ENCODE peak calls at places on chromosomes 16 and 17, in four cellular contexts. F is K562, W is GM12878, G is HepG2. X is an unnamed sample.

GRCh38 chr17:13002761-13003453 is 14.9 kb downstream of the ELAC2 start:
- DNase-seq in W (no peak), F (peak; percentile 63), G (peak; percentile 59), X (peak; percentile 74)

GRCh38 chr17:28580925-28581324 is 4.2 kb upstream of the ALDOC start:
- DNase-seq in F (no peak), G (no peak), W (no peak), X (no peak)

GRCh38 chr17:57853695-57854094 is 3.9 kb upstream of the MRPS23 start:
- DNase-seq in G (no peak), F (no peak), W (no peak), X (no peak)

GRCh38 chr16:86252596-86252995 is 257.7 kb upstream of the FOXF1 start:
- DNase-seq in F (peak; percentile 62), W (no peak), G (no peak), X (peak; percentile 35)

GRCh38 chr17:61405686-61406542 is 6.3 kb downstream of the TBX2 start:
- DNase-seq in G (no peak), W (no peak), F (no peak), X (no peak)

GRCh38 chr16:80671281-80671849 is 130.6 kb downstream of the DYNLRB2 start:
- DNase-seq in W (peak; percentile 12), F (no peak), G (no peak), X (no peak)

GRCh38 chr16:51155199-51155607 is 4.1 kb upstream of the SALL1 start:
- DNase-seq in G (no peak), F (no peak), W (no peak), X (no peak)

GRCh38 chr16:727291-727977 is 528 bp downstream of the HAGHL start:
- DNase-seq in W (no peak), F (peak; percentile 65), G (no peak), X (no peak)

GRCh38 chr16:25988089-25988488 is 296.3 kb downstream of the HS3ST4 start:
- DNase-seq in F (no peak), W (no peak), G (no peak), X (no peak)

GRCh38 chr16:80463303-80463702 is 77.5 kb upstream of the DYNLRB2 start:
- DNase-seq in G (no peak), W (no peak), F (no peak), X (no peak)

GRCh38 chr17:7438050-7438614 is 1.2 kb upstream of the FGF11 start:
- DNase-seq in W (no peak), F (peak; percentile 74), G (no peak), X (no peak)

GRCh38 chr16:54602666-54603065 is 316.1 kb upstream of the IRX3 start:
- DNase-seq in F (no peak), G (no peak), W (no peak), X (no peak)

GRCh38 chr16:2962334-2963073 is 1.6 kb upstream of the KREMEN2 start:
- DNase-seq in G (no peak), W (no peak), F (no peak), X (no peak)

GRCh38 chr16:1991135-1991551 is 1.4 kb downstream of the SYNGR3 start:
- DNase-seq in G (no peak), W (peak; percentile 71), F (no peak), X (no peak)

GRCh38 chr16:8376430-8376829 is 213.9 kb downstream of the TMEM114 start:
- DNase-seq in G (no peak), W (no peak), F (no peak), X (no peak)

GRCh38 chr16:68244903-68245853 is at the start of gene PLA2G15:
- DNase-seq in W (no peak), G (peak; percentile 87), F (peak; percentile 96), X (peak; percentile 95)
- TF ChIP-seq POLR2A in W (peak; percentile 87), G (no peak), F (peak; percentile 65), X (peak; percentile 55)

GRCh38 chr17:75433223-75433622 is 23.2 kb upstream of the TMEM94 start:
- DNase-seq in G (no peak), W (no peak), F (peak; percentile 54), X (no peak)

GRCh38 chr17:75428775-75429469 is 23.4 kb upstream of the GRB2 start:
- DNase-seq in G (peak; percentile 67), W (no peak), F (no peak), X (peak; percentile 87)

DNA sequence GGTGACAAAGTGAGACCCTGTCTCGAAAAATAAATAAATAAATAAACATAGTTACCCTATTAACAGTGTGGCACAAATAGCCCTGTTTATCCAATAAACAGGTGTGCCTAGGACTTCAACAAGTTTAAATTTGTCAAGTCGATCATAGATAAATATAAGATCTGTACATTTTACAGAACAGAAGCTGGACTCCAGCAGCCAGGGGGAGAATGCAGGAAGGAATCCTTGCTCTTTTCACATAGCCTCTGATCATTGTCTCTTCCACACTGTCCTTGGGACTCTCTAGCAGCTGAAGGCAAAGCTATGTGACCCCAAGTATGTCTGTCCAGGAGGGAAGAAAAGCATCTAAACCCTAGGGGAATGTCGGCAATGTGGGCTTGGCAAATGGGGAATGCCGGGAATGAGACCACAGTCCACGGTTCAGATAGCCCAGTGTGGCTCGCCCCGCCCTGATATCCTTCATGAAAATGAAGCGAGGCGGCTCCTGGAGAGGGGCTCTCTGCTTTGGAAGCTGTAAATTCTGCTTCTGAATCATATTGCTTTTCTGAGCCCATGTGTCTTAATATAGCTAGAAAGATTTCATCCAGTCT is 24.8 kb upstream of the GRB2 start:
- DNase-seq in F (no peak), W (no peak), G (peak; percentile 90), X (peak; percentile 91)
- TF ChIP-seq ESRRA in F (no peak), W (no peak), G (no peak), X (no peak)

GRCh38 chr16:83627996-83628395 is 179.8 kb upstream of the HSBP1 start:
- DNase-seq in G (no peak), W (no peak), F (no peak), X (no peak)

GRCh38 chr16:83623091-83623730 is 184.6 kb upstream of the HSBP1 start:
- DNase-seq in F (no peak), G (no peak), W (no peak), X (no peak)

GRCh38 chr16:83626676-83627075 is 181.1 kb upstream of the HSBP1 start:
- DNase-seq in W (no peak), F (no peak), G (no peak), X (no peak)

GRCh38 chr16:83624436-83625120 is 183.2 kb upstream of the HSBP1 start:
- DNase-seq in G (no peak), F (no peak), W (no peak), X (no peak)

GRCh38 chr16:83626204-83626603 is 181.6 kb upstream of the HSBP1 start:
- DNase-seq in W (no peak), F (no peak), G (no peak), X (no peak)
- TF ChIP-seq KDM1A in W (no peak), F (no peak), G (no peak), X (no peak)

GRCh38 chr16:82248257-82248656 is 78.2 kb upstream of the MPHOSPH6 start:
- DNase-seq in G (no peak), W (no peak), F (no peak), X (no peak)

GRCh38 chr16:82252582-82252981 is 82.6 kb upstream of the MPHOSPH6 start:
- DNase-seq in G (no peak), W (no peak), F (no peak), X (no peak)

DNA sequence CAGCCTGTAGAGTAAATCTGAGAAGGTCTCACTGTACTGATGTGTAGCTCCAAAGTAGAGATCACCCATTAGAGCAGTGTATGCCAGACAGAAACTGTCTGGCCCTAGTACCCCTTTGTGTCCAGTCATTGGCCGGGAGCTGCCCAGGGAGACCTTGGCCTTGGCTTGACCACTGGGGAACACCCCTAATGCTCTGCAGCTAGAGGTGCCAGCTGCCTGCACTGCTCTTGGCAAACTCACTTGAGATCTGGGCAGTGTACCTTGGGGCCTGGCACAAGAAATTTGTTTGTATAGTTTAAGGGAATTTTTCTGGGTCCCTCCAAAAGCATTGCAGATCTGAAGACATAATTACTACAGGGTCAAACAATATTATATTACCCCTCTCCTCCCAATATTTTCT is 78.7 kb upstream of the MPHOSPH6 start:
- DNase-seq in G (no peak), F (no peak), W (no peak), X (no peak)
- TF ChIP-seq POLR2A in G (no peak), F (no peak), W (no peak), X (no peak)

DNA sequence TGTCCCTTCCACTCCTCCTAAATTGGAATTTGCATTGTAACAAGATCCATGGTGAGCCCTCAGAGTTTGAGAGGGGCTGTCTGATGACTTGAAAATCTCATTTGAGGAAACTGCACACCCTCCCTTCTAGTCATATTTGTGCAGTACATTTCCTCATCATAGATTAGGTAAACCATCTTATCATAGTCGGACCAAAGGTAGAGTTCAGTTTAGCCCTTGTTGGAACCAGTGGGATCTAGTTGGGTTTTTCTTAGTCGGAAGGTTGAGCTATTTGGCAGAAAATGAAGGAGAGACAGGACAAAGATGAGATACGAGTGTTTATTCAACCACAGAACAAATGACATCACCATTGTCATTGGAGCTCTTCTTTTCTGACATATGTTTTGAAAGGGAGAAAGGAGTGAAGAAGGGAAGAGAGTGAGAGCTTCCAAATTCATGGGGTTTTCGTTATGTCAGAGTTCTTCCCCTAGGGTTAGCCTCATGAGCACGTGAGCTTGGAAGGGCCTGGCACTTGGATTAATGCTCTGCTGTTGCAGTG is 15.8 kb upstream of the KRT20 start:
- DNase-seq in G (peak; percentile 41), W (no peak), F (no peak), X (no peak)
- TF ChIP-seq ESRRA in G (no peak), W (no peak), F (no peak), X (no peak)

DNA sequence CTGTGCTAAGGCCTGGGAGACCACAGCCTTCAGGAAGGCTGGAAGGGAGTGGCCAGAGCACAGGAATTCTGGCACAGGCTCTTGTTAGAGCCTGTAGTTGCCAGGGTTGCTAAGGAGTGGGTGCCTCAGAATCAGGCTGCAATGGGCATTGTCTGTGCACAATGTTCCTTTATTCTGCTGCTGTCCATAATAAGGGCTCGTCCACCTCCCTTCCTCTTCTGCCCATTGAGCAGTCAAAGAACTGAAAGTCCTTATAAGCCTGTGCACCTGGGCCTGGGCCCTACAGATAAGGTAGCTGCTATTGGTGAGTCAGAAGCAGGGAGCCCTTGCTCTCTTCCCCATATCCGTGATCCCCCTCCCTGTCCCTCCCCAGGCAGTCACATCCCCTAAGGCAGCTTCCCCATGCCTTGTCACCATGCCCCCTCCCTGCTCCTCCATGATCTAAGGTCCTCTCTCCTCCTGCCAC is 5.4 kb upstream of the CNGB1 start:
- DNase-seq in F (peak; percentile 97), G (no peak), W (no peak), X (no peak)
- TF ChIP-seq KDM1A in F (peak; percentile 70), G (no peak), W (no peak), X (no peak)

GRCh38 chr17:42535400-42536047 is 517 bp upstream of the NAGLU start:
- DNase-seq in W (no peak), G (no peak), F (peak; percentile 49), X (no peak)

GRCh38 chr17:42537156-42537805 is 1.2 kb downstream of the NAGLU start:
- DNase-seq in G (no peak), W (no peak), F (no peak), X (no peak)

GRCh38 chr17:42536372-42537155 is 523 bp downstream of the NAGLU start:
- DNase-seq in W (no peak), G (peak; percentile 86), F (peak; percentile 90), X (peak; percentile 95)

GRCh38 chr17:42537826-42538451 is 1.9 kb downstream of the NAGLU start:
- DNase-seq in G (no peak), F (no peak), W (no peak), X (no peak)

DNA sequence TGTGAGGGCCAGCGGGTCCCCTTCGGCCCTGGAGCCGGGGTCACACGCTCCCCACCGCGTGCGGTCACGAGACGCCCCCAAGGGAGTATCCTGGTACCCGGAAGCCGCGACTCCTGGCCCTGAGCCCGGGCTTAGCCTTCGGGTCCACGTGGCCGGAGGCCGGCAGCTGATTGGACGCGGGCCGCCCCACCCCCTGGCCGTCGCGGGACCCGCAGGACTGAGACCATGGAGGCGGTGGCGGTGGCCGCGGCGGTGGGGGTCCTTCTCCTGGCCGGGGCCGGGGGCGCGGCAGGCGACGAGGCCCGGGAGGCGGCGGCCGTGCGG is at the start of gene NAGLU:
- DNase-seq in G (peak; percentile 89), F (peak; percentile 97), W (peak; percentile 72), X (peak; percentile 100)
- TF ChIP-seq POLR2A in G (peak; percentile 86), F (peak; percentile 78), W (peak; percentile 73), X (peak; percentile 54)

X was measured in A549.